ENCODE peak calls at places on chromosomes 4 and X, in nine cellular contexts. One of them, this sample, is unnamed.
A peak's percentile ranks its signal among the peaks of the same experiment; 100 is the strongest.

GRCh38 chr4:96035727-96036126 is 195.8 kb downstream of the PDHA2 start:
- DNase-seq in tibial nerve: no peak
- DNase-seq in gastrocnemius medialis: no peak
- DNase-seq in thyroid gland: no peak
- DNase-seq in sigmoid colon: no peak
- DNase-seq in testis: peak; percentile 42
- DNase-seq in IMR-90: no peak
- DNase-seq in prostate gland: no peak
- DNase-seq in esophagus squamous epithelium: no peak
- DNase-seq in this sample: peak; percentile 2

GRCh38 chrX:95156566-95156965 is 1482.6 kb downstream of the FAM133A start:
- DNase-seq in tibial nerve: no peak
- DNase-seq in gastrocnemius medialis: no peak
- DNase-seq in thyroid gland: no peak
- DNase-seq in sigmoid colon: no peak
- DNase-seq in testis: no peak
- DNase-seq in IMR-90: no peak
- DNase-seq in prostate gland: no peak
- DNase-seq in esophagus squamous epithelium: no peak
- DNase-seq in this sample: no peak

GRCh38 chrX:13007519-13008188 is 32.7 kb downstream of the TMSB4X start:
- DNase-seq in tibial nerve: no peak
- DNase-seq in gastrocnemius medialis: no peak
- DNase-seq in thyroid gland: no peak
- DNase-seq in sigmoid colon: no peak
- DNase-seq in testis: no peak
- DNase-seq in IMR-90: peak; percentile 33
- DNase-seq in prostate gland: peak; percentile 28
- DNase-seq in esophagus squamous epithelium: no peak
- DNase-seq in this sample: no peak

GRCh38 chr4:41141910-41142309 is 72.4 kb downstream of the APBB2 start:
- DNase-seq in tibial nerve: no peak
- DNase-seq in gastrocnemius medialis: no peak
- DNase-seq in thyroid gland: no peak
- DNase-seq in sigmoid colon: no peak
- DNase-seq in testis: no peak
- DNase-seq in IMR-90: peak; percentile 86
- DNase-seq in prostate gland: no peak
- DNase-seq in esophagus squamous epithelium: no peak
- DNase-seq in this sample: no peak

GRCh38 chr4:121764702-121765367 is at the start of gene SMIM43:
- DNase-seq in tibial nerve: no peak
- DNase-seq in gastrocnemius medialis: no peak
- DNase-seq in thyroid gland: no peak
- DNase-seq in sigmoid colon: no peak
- DNase-seq in testis: no peak
- DNase-seq in IMR-90: no peak
- DNase-seq in prostate gland: no peak
- DNase-seq in esophagus squamous epithelium: no peak
- DNase-seq in this sample: peak; percentile 55

GRCh38 chrX:55056820-55057690 is 17.8 kb upstream of the PAGE2B start:
- DNase-seq in tibial nerve: no peak
- DNase-seq in gastrocnemius medialis: no peak
- DNase-seq in thyroid gland: no peak
- DNase-seq in sigmoid colon: no peak
- DNase-seq in testis: no peak
- DNase-seq in IMR-90: peak; percentile 19
- DNase-seq in prostate gland: no peak
- DNase-seq in esophagus squamous epithelium: no peak
- DNase-seq in this sample: peak; percentile 60

GRCh38 chr4:151561551-151562256 is 152.7 kb downstream of the FHIP1A start:
- DNase-seq in tibial nerve: no peak
- DNase-seq in gastrocnemius medialis: no peak
- DNase-seq in thyroid gland: no peak
- DNase-seq in sigmoid colon: no peak
- DNase-seq in testis: no peak
- DNase-seq in IMR-90: peak; percentile 33
- DNase-seq in prostate gland: no peak
- DNase-seq in esophagus squamous epithelium: no peak
- DNase-seq in this sample: no peak

GRCh38 chrX:40434947-40435346 is 145.8 kb upstream of the ATP6AP2 start:
- DNase-seq in tibial nerve: no peak
- DNase-seq in gastrocnemius medialis: peak; percentile 22
- DNase-seq in thyroid gland: peak; percentile 10
- DNase-seq in sigmoid colon: no peak
- DNase-seq in testis: peak; percentile 17
- DNase-seq in IMR-90: peak; percentile 1
- DNase-seq in prostate gland: peak; percentile 17
- DNase-seq in esophagus squamous epithelium: no peak
- DNase-seq in this sample: peak; percentile 50

GRCh38 chr4:129926936-129927335 is 831.0 kb downstream of the C4orf33 start:
- DNase-seq in tibial nerve: no peak
- DNase-seq in gastrocnemius medialis: no peak
- DNase-seq in thyroid gland: no peak
- DNase-seq in sigmoid colon: no peak
- DNase-seq in testis: no peak
- DNase-seq in IMR-90: no peak
- DNase-seq in prostate gland: no peak
- DNase-seq in esophagus squamous epithelium: no peak
- DNase-seq in this sample: no peak

GRCh38 chr4:833731-834367 is 7.9 kb upstream of the CPLX1 start:
- DNase-seq in tibial nerve: no peak
- DNase-seq in gastrocnemius medialis: no peak
- DNase-seq in thyroid gland: no peak
- DNase-seq in sigmoid colon: no peak
- DNase-seq in testis: no peak
- DNase-seq in IMR-90: no peak
- DNase-seq in prostate gland: no peak
- DNase-seq in esophagus squamous epithelium: no peak
- DNase-seq in this sample: no peak

GRCh38 chr4:47731182-47731581 is 106.7 kb downstream of the CORIN start:
- DNase-seq in tibial nerve: no peak
- DNase-seq in gastrocnemius medialis: no peak
- DNase-seq in thyroid gland: no peak
- DNase-seq in sigmoid colon: no peak
- DNase-seq in testis: no peak
- DNase-seq in IMR-90: no peak
- DNase-seq in prostate gland: no peak
- DNase-seq in esophagus squamous epithelium: no peak
- DNase-seq in this sample: no peak

GRCh38 chr4:73822389-73822788 is 14.1 kb upstream of the CXCL6 start:
- DNase-seq in tibial nerve: no peak
- DNase-seq in gastrocnemius medialis: no peak
- DNase-seq in thyroid gland: no peak
- DNase-seq in sigmoid colon: no peak
- DNase-seq in testis: no peak
- DNase-seq in IMR-90: no peak
- DNase-seq in prostate gland: no peak
- DNase-seq in esophagus squamous epithelium: no peak
- DNase-seq in this sample: no peak

GRCh38 chr4:186936496-186937375 is 213.1 kb upstream of the FAT1 start:
- DNase-seq in tibial nerve: no peak
- DNase-seq in gastrocnemius medialis: no peak
- DNase-seq in thyroid gland: no peak
- DNase-seq in sigmoid colon: no peak
- DNase-seq in testis: no peak
- DNase-seq in IMR-90: peak; percentile 88
- DNase-seq in prostate gland: no peak
- DNase-seq in esophagus squamous epithelium: no peak
- DNase-seq in this sample: no peak

DNA sequence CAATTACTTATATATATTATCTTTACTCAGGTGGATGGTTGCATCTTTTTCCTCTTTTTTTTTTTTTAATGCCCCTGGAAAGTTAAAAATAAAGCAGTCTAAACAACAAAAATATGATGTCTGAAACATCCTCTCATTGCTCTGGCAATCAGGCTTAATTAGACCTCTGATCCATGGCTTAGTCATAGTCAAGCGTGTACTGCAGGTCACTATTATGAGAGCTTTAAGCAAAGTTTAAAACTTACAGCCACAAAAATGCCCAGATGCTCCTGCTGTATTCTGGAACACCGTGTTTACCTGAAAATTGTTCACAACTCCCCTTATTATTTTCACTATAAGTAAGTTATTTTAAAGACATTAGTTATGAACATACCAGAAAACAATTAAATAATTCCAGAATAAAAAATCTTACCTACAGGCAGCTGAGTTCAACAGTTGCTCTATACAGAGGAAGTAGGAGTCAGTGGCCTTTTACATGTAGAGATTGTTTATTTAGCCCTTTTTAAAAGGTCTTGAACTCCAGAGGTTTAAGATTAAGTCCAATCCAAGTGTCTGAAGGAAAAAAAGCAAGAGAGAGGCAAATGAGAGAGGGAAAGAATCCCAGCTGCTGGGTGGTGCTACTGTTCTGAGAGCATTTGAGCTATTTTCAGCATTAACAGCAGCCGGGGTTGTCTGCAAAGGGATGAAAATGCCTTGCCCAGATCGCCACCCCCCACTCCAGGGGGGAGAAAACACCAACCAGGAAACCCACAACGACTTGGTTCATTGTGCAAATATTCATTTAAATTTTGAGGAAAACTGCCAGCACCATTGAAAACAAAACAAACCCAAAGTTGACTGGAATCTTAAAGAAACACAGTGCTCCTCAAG is 36.9 kb downstream of the SORBS2 start:
- DNase-seq in tibial nerve: no peak
- DNase-seq in gastrocnemius medialis: no peak
- DNase-seq in thyroid gland: peak; percentile 78
- DNase-seq in sigmoid colon: no peak
- DNase-seq in testis: no peak
- DNase-seq in IMR-90: peak; percentile 74
- DNase-seq in prostate gland: no peak
- DNase-seq in esophagus squamous epithelium: no peak
- DNase-seq in this sample: no peak
- TF ChIP-seq POLR2A in tibial nerve: no peak
- TF ChIP-seq POLR2A in gastrocnemius medialis: no peak
- TF ChIP-seq POLR2A in thyroid gland: peak; percentile 51
- TF ChIP-seq POLR2A in sigmoid colon: no peak
- TF ChIP-seq POLR2A in testis: no peak
- TF ChIP-seq POLR2A in IMR-90: no peak
- TF ChIP-seq POLR2A in prostate gland: no peak
- TF ChIP-seq POLR2A in esophagus squamous epithelium: no peak
- TF ChIP-seq POLR2A in this sample: no peak

DNA sequence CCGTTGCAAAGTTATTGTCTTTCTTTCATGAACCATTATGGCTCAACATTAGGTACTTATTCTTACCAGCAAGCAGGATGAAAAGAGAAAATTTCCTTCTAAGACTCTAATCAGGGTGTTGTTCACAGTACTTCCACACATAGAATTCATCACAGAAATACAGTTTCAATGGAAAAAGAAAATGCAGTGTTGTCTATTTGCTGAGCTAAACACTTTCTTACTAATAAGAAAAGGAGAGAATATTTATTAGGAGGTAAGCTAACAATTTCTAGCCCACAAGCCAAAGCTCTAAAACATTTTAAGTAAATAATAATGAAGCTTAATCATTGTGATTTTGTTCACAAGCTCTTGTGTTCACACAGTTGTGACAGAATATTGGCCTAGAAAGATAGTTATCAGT is 1772.8 kb upstream of the PCDH7 start:
- DNase-seq in tibial nerve: no peak
- DNase-seq in gastrocnemius medialis: no peak
- DNase-seq in thyroid gland: no peak
- DNase-seq in sigmoid colon: no peak
- DNase-seq in testis: no peak
- DNase-seq in IMR-90: no peak
- DNase-seq in prostate gland: no peak
- DNase-seq in esophagus squamous epithelium: no peak
- DNase-seq in this sample: no peak
- TF ChIP-seq POLR2A in tibial nerve: no peak
- TF ChIP-seq POLR2A in gastrocnemius medialis: no peak
- TF ChIP-seq POLR2A in thyroid gland: no peak
- TF ChIP-seq POLR2A in sigmoid colon: no peak
- TF ChIP-seq POLR2A in testis: no peak
- TF ChIP-seq POLR2A in IMR-90: no peak
- TF ChIP-seq POLR2A in prostate gland: no peak
- TF ChIP-seq POLR2A in esophagus squamous epithelium: no peak
- TF ChIP-seq POLR2A in this sample: no peak

DNA sequence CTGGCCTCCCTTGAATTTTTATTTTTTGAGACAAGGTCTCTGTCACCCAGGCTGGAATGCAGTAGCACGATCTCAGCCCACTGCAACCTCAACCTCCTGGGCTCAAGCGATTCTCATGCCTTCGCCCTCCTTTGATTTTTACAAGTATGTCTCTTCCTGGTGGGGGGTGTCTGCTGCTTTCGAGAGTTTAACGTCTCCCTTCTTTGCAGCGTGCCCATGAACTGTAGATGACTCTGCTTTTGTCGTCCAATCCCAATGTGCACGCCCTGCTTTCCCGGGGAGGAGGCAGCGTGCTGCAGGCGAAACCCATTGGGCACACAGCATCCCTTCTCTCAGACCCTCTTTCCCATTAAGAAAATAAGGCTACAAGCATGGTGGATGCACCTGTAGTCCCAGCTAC is 7.0 kb downstream of the PRKX start:
- DNase-seq in tibial nerve: no peak
- DNase-seq in gastrocnemius medialis: no peak
- DNase-seq in thyroid gland: no peak
- DNase-seq in sigmoid colon: no peak
- DNase-seq in testis: no peak
- DNase-seq in IMR-90: no peak
- DNase-seq in prostate gland: no peak
- DNase-seq in esophagus squamous epithelium: no peak
- DNase-seq in this sample: no peak
- TF ChIP-seq POLR2A in tibial nerve: no peak
- TF ChIP-seq POLR2A in gastrocnemius medialis: no peak
- TF ChIP-seq POLR2A in thyroid gland: no peak
- TF ChIP-seq POLR2A in sigmoid colon: no peak
- TF ChIP-seq POLR2A in testis: no peak
- TF ChIP-seq POLR2A in IMR-90: no peak
- TF ChIP-seq POLR2A in prostate gland: no peak
- TF ChIP-seq POLR2A in esophagus squamous epithelium: no peak
- TF ChIP-seq POLR2A in this sample: no peak

DNA sequence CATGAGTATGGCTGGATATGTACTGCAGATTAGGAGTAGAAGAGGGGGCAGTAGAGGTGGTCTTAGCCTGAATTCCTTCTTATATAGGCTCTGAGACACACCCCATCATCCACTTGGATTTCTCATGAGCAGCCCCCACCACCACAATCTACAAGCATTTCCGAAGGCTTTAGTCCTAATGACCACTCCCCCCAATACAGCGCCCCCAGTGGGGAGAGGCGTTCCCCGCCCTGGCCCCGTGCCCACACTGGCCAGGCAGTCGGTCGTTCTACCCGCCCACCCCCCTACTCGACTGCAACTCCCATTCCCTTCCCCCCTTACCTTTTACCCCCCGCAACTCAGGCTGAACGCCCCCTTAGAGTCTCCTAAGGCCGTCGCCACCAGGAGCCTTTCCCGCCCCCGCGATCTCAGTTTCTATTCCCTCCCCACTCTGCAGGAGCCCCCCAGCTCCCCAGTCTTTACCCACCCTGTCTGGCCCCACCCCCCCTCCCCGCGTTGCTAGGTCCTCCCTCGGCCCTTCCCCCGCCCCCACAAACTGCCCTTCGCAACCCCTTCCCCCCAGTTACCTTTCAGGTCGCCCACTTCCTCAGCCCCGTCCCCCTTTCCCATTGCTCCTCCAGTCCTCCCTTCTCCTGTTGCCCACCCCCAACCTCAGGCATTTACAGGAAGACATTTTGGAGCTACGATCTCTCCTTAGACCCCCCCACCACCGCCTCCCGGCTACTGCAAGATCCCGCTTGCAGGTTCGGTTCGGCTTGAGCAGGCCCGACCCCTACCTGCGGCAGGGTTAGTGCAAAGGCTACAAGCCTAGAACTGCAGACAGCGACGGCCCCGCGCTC is 468 bp downstream of the ZMYM3 start:
- DNase-seq in tibial nerve: no peak
- DNase-seq in gastrocnemius medialis: peak; percentile 37
- DNase-seq in thyroid gland: peak; percentile 44
- DNase-seq in sigmoid colon: no peak
- DNase-seq in testis: peak; percentile 44
- DNase-seq in IMR-90: peak; percentile 13
- DNase-seq in prostate gland: peak; percentile 3
- DNase-seq in esophagus squamous epithelium: no peak
- DNase-seq in this sample: peak; percentile 67
- TF ChIP-seq POLR2A in tibial nerve: no peak
- TF ChIP-seq POLR2A in gastrocnemius medialis: no peak
- TF ChIP-seq POLR2A in thyroid gland: no peak
- TF ChIP-seq POLR2A in sigmoid colon: no peak
- TF ChIP-seq POLR2A in testis: no peak
- TF ChIP-seq POLR2A in IMR-90: no peak
- TF ChIP-seq POLR2A in prostate gland: no peak
- TF ChIP-seq POLR2A in esophagus squamous epithelium: no peak
- TF ChIP-seq POLR2A in this sample: no peak

This sample was measured in erythroblast.